ENCODE peak calls at places on chromosomes 6 and 20, in seven cellular contexts. D, G, M, R, Q, U and W are unnamed samples.

GRCh38 chr6:17790486-17790885 is 83.8 kb upstream of the NUP153 start:
- DNase-seq in M (no peak), Q (no peak), R (no peak), G (no peak), D (no peak), U (no peak), W (no peak)

GRCh38 chr20:55172310-55173002 is 697.1 kb downstream of the DOK5 start:
- DNase-seq in R (no peak), Q (no peak), U (no peak), M (no peak), D (no peak), G (no peak), W (no peak)

GRCh38 chr20:21396921-21397340 is 395 bp downstream of the NKX2-4 start:
- DNase-seq in R (no peak), Q (no peak), U (no peak), M (no peak), D (no peak), G (no peak), W (no peak)

GRCh38 chr6:131923356-131923755 is 27.8 kb downstream of the CCN2 start:
- DNase-seq in M (no peak), Q (peak; percentile 85), U (no peak), D (no peak), G (peak; percentile 32), R (peak; percentile 60), W (no peak)

GRCh38 chr20:50373674-50374286 is 136.4 kb upstream of the PTPN1 start:
- DNase-seq in M (no peak), D (no peak), U (no peak), G (peak; percentile 9), R (no peak), Q (peak; percentile 14), W (no peak)

GRCh38 chr20:58630063-58630462 is 21.0 kb upstream of the STX16 start:
- DNase-seq in R (no peak), U (no peak), D (no peak), Q (no peak), G (peak; percentile 67), M (no peak), W (no peak)

GRCh38 chr6:111080713-111081112 is 6.6 kb upstream of the SLC16A10 start:
- DNase-seq in G (no peak), U (no peak), M (no peak), Q (no peak), R (no peak), D (peak; percentile 29), W (no peak)

GRCh38 chr6:169340395-169340794 is 86.7 kb upstream of the THBS2 start:
- DNase-seq in R (no peak), D (no peak), M (no peak), Q (no peak), G (no peak), U (no peak), W (no peak)

GRCh38 chr20:50153500-50154377 is at the start of gene PEDS1:
- DNase-seq in G (peak; percentile 80), R (peak; percentile 84), Q (peak; percentile 94), D (no peak), U (peak; percentile 45), M (peak; percentile 72), W (no peak)

GRCh38 chr20:20699144-20699543 is 13.3 kb downstream of the RALGAPA2 start:
- DNase-seq in D (no peak), G (no peak), U (no peak), Q (no peak), M (no peak), R (no peak), W (no peak)

GRCh38 chr20:47126709-47127108 is 229.8 kb downstream of the ZMYND8 start:
- DNase-seq in U (no peak), G (peak; percentile 77), D (peak; percentile 18), R (no peak), M (no peak), Q (no peak), W (no peak)

GRCh38 chr6:149763866-149764265 is 14.3 kb downstream of the PCMT1 start:
- DNase-seq in Q (no peak), M (no peak), D (no peak), U (no peak), G (peak; percentile 15), R (no peak), W (no peak)

GRCh38 chr6:142551145-142551811 is 249.5 kb downstream of the ADGRG6 start:
- DNase-seq in M (no peak), U (no peak), Q (peak; percentile 23), D (peak; percentile 50), G (peak; percentile 11), R (no peak), W (no peak)

GRCh38 chr6:112502348-112503130 is 155.4 kb downstream of the RFPL4B start:
- DNase-seq in M (no peak), U (no peak), G (peak; percentile 39), D (no peak), R (no peak), Q (peak; percentile 11), W (no peak)

GRCh38 chr6:144797881-144798589 is 512.9 kb downstream of the UTRN start:
- DNase-seq in Q (no peak), G (peak; percentile 77), M (no peak), R (no peak), U (no peak), D (peak; percentile 18), W (peak; percentile 86)

GRCh38 chr20:17225891-17226409 is 890 bp upstream of the PCSK2 start:
- DNase-seq in U (no peak), Q (peak; percentile 24), G (no peak), D (no peak), M (no peak), R (no peak), W (no peak)

GRCh38 chr20:37807901-37808751 is 94.8 kb upstream of the VSTM2L start:
- DNase-seq in R (no peak), U (no peak), D (no peak), Q (peak; percentile 86), M (no peak), G (no peak), W (no peak)

GRCh38 chr6:163170294-163170883 is 244.1 kb upstream of the QKI start:
- DNase-seq in G (no peak), U (no peak), M (no peak), Q (peak; percentile 63), R (peak; percentile 12), D (no peak), W (no peak)

DNA sequence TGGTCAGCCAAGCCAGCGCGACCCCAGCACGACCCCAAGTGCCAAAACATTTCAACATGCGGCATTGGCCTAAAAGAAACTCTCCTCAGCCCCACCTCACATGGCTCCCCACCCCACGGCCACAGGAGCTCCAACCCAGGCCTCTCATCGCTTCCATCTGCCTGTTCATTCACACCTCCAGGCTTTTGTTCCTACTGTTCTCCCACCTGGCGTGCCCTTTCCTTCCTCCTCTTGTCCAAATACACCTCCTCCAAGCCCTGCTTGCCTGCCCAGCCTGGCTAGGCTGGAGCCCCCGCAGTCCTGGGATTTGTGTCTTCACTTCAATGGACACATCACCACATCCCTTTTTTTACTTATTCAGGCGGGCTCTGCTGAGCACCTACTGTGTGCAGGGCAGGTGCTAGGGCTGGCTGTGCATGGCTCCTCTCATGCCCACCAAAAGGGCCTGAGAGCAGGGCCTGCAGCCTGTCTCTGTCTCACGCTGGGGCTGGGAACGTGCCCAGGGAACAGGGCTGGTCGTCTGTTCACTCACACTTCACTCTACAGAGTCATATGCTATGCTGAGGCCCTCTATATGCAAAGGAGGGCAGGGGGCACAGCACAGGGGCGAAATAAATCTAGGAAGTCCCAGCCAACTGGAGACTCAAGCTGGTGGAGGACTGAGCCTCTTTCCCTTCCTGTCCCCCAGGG is 61.2 kb downstream of the GRM4 start:
- DNase-seq in G (no peak), U (no peak), M (no peak), D (no peak), R (no peak), Q (no peak), W (no peak)
- H3K27me3 ChIP-seq in G (peaks cover 5% of the 10 kb centered on the region), U (no peaks in the 10 kb centered on the region), M (no peaks in the 10 kb centered on the region), D (no peaks in the 10 kb centered on the region), R (no peaks in the 10 kb centered on the region), Q (no peaks in the 10 kb centered on the region), W (no peaks in the 10 kb centered on the region)

GRCh38 chr20:5410450-5410849 is 93.7 kb upstream of the PROKR2 start:
- DNase-seq in M (no peak), Q (no peak), D (no peak), R (no peak), U (no peak), G (no peak), W (no peak)

GRCh38 chr20:5413394-5413793 is 96.6 kb upstream of the PROKR2 start:
- DNase-seq in G (no peak), M (no peak), Q (no peak), R (no peak), D (no peak), U (no peak), W (no peak)
- H3K27me3 ChIP-seq in G (no peaks in the 10 kb centered on the region), M (no peaks in the 10 kb centered on the region), Q (no peaks in the 10 kb centered on the region), R (peaks cover 2% of the 10 kb centered on the region), D (no peaks in the 10 kb centered on the region), U (no peaks in the 10 kb centered on the region), W (no peaks in the 10 kb centered on the region)

GRCh38 chr20:6086868-6087267 is 33.0 kb upstream of the LRRN4 start:
- DNase-seq in U (no peak), Q (no peak), D (peak; percentile 41), M (no peak), R (no peak), G (no peak), W (no peak)

GRCh38 chr20:6094038-6094437 is 28.8 kb downstream of the FERMT1 start:
- DNase-seq in U (peak; percentile 7), M (no peak), G (no peak), D (no peak), R (no peak), Q (no peak), W (no peak)

GRCh38 chr20:6094565-6094964 is 28.3 kb downstream of the FERMT1 start:
- DNase-seq in G (no peak), M (no peak), Q (no peak), D (no peak), U (no peak), R (no peak), W (no peak)

GRCh38 chr20:6095409-6095808 is 27.4 kb downstream of the FERMT1 start:
- DNase-seq in U (no peak), M (no peak), Q (no peak), G (no peak), R (no peak), D (no peak), W (no peak)

DNA sequence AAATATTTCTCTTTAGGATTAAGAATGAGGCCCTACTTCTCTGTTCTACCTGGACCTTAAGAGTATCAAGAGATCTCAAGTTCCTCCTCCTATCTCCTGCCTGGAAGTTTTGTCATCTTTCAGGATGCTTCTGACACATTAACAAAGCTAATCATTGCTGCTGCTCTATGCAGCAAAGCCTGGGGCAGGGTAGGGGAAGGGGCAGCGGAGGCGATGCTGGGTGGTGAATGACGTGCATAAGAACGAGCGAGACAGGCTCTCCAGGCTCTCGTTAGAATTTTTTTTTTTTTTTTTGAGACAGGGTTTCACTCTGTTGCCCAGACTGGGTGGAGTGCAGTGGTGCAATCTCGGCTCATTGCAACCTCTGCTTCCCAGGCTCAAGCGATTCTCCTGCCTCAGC is 31.2 kb downstream of the FERMT1 start:
- DNase-seq in M (no peak), G (no peak), D (no peak), U (no peak), R (no peak), Q (no peak), W (no peak)
- H3K27me3 ChIP-seq in M (no peaks in the 10 kb centered on the region), G (no peaks in the 10 kb centered on the region), D (no peaks in the 10 kb centered on the region), U (no peaks in the 10 kb centered on the region), R (peaks cover 3% of the 10 kb centered on the region), Q (no peaks in the 10 kb centered on the region), W (no peaks in the 10 kb centered on the region)

DNA sequence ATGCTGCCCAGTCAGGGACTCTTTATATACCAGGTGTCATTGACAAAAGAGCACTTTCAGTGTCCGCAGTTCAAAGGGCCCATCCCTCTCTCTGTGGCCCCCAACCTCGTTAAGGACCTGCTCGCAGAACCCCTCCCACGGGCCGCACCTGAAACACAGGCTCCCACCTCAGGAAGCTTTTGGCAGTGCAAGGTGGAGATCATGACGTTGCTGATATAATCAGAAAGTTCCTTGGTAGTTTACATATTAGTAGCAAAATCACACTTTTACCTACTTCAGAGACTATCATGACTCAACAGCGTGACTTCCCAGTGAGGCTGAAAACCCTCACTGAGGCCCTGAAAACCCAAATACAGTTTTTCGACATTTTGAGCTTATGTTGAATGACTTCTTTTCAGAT is 4.1 kb downstream of the TTLL2 start:
- DNase-seq in Q (no peak), D (no peak), U (no peak), M (no peak), G (no peak), R (no peak), W (no peak)
- H3K27me3 ChIP-seq in Q (no peaks in the 10 kb centered on the region), D (no peaks in the 10 kb centered on the region), U (no peaks in the 10 kb centered on the region), M (no peaks in the 10 kb centered on the region), G (no peaks in the 10 kb centered on the region), R (no peaks in the 10 kb centered on the region), W (no peaks in the 10 kb centered on the region)